ENCODE peak calls at places on chromosomes 4 and X, in nine cellular contexts. G is heart right ventricle; X is CD4-positive, alpha-beta memory T cell; A is left lung; T is aorta; U is CD8-positive, alpha-beta T cell; E is CD4-positive, CD25-positive, alpha-beta regulatory T cell; R is transverse colon; Q is pancreas. O is an unnamed sample.
A peak's percentile ranks its signal among the peaks of the same experiment; 100 is the strongest.

GRCh38 chrX:112654871-112655270 is 24.9 kb downstream of the LHFPL1 start:
- DNase-seq in R (no peak), T (no peak), Q (no peak), G (no peak), X (no peak), E (no peak), A (no peak), U (no peak), O (no peak)

GRCh38 chr4:151990201-151990600 is 229.4 kb upstream of the GATB start:
- DNase-seq in G (no peak), A (no peak), X (no peak), Q (no peak), R (no peak), U (no peak), T (no peak), E (no peak), O (no peak)

GRCh38 chrX:106177106-106177981 is 9.2 kb downstream of the PWWP3B start:
- DNase-seq in X (no peak), T (peak; percentile 45), Q (peak; percentile 53), U (no peak), G (peak; percentile 73), E (no peak), A (peak; percentile 28), R (no peak), O (no peak)

GRCh38 chr4:154562697-154563254 is at the start of gene FGB:
- DNase-seq in Q (no peak), G (no peak), R (no peak), E (no peak), T (no peak), U (no peak), X (no peak), A (no peak), O (no peak)

GRCh38 chrX:153576961-153577360 is 22.0 kb downstream of the CCNQ start:
- DNase-seq in U (no peak), Q (no peak), T (no peak), A (no peak), R (no peak), G (no peak), E (no peak), X (no peak), O (no peak)

GRCh38 chrX:119753639-119754257 is 4.6 kb upstream of the SOWAHD start:
- DNase-seq in U (no peak), X (peak; percentile 85), A (no peak), E (peak; percentile 81), G (no peak), Q (no peak), R (peak; percentile 32), T (no peak), O (peak; percentile 62)

GRCh38 chrX:108737754-108738153 is 1.4 kb upstream of the IRS4 start:
- DNase-seq in X (no peak), T (no peak), E (no peak), Q (no peak), R (no peak), A (no peak), G (no peak), U (no peak), O (no peak)

GRCh38 chrX:56314334-56314733 is 82.2 kb downstream of the KLF8 start:
- DNase-seq in E (no peak), R (no peak), U (no peak), G (no peak), T (no peak), A (no peak), Q (no peak), X (peak; percentile 12), O (no peak)

GRCh38 chr4:86976801-86977485 is 42.1 kb downstream of the AFF1 start:
- DNase-seq in T (no peak), A (no peak), U (no peak), G (no peak), R (no peak), X (no peak), E (no peak), Q (no peak), O (no peak)

GRCh38 chr4:9704551-9705332 is 76.7 kb upstream of the DRD5 start:
- DNase-seq in X (no peak), E (no peak), Q (no peak), R (peak; percentile 22), G (no peak), T (no peak), U (no peak), A (no peak), O (no peak)

GRCh38 chr4:101944649-101945048 is 154.1 kb downstream of the BANK1 start:
- DNase-seq in G (no peak), U (no peak), A (no peak), T (no peak), E (no peak), R (no peak), X (no peak), Q (no peak), O (no peak)

GRCh38 chrX:10011261-10011931 is 44.2 kb downstream of the CLDN34 start:
- DNase-seq in T (no peak), A (no peak), E (no peak), X (no peak), U (no peak), R (no peak), Q (no peak), G (no peak), O (no peak)

GRCh38 chr4:143616771-143617170 is 83.7 kb downstream of the FREM3 start:
- DNase-seq in R (no peak), A (no peak), G (no peak), Q (no peak), T (no peak), U (no peak), E (no peak), X (no peak), O (no peak)

GRCh38 chrX:21940356-21940829 is at the start of gene SMS:
- DNase-seq in X (peak; percentile 24), U (peak; percentile 21), Q (peak; percentile 70), R (peak; percentile 81), T (peak; percentile 86), E (peak; percentile 27), A (peak; percentile 92), G (peak; percentile 76), O (peak; percentile 55)

GRCh38 chr4:184409911-184410692 is 64.2 kb downstream of the IRF2 start:
- DNase-seq in E (no peak), T (no peak), U (peak; percentile 33), G (no peak), X (no peak), A (no peak), R (peak; percentile 42), Q (no peak), O (peak; percentile 59)

GRCh38 chr4:184409502-184409901 is 64.8 kb downstream of the IRF2 start:
- DNase-seq in A (no peak), T (no peak), R (no peak), U (no peak), G (no peak), X (no peak), Q (no peak), E (no peak), O (no peak)

GRCh38 chr4:184406915-184407314 is 67.4 kb downstream of the IRF2 start:
- DNase-seq in U (no peak), X (no peak), E (no peak), R (peak; percentile 62), A (no peak), G (no peak), Q (no peak), T (peak; percentile 69), O (no peak)

GRCh38 chr4:184408021-184408710 is 66.2 kb downstream of the IRF2 start:
- DNase-seq in R (no peak), G (no peak), Q (no peak), X (no peak), U (no peak), T (no peak), E (no peak), A (no peak), O (no peak)

DNA sequence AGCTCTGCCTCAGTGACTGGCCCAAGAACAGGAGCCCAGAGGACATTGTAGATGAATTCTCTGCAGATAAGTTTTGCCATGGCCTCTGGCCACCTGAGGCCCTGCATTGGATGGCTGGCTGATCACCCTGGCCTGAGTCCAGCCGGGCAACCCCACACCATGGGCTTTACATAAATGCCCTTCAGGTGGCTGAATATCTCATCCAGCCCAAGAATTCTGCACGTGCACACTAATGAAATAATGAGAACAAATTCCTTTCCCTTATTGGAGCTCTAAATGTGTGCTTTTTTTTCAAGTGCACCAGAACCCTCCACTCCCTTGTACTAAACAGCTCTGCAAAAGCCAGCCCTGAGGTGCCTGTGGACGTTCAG is 65.7 kb downstream of the IRF2 start:
- DNase-seq in T (no peak), R (no peak), X (no peak), A (no peak), G (no peak), Q (no peak), E (no peak), U (no peak), O (no peak)
- H3K4me1 ChIP-seq in T (no peaks in the 10 kb centered on the region), R (peaks cover 42% of the 10 kb centered on the region), X (peaks cover 40% of the 10 kb centered on the region), A (no peaks in the 10 kb centered on the region), G (peaks cover 46% of the 10 kb centered on the region), Q (no peaks in the 10 kb centered on the region), E (peaks cover 42% of the 10 kb centered on the region), U (peaks cover 18% of the 10 kb centered on the region), O (peaks cover 30% of the 10 kb centered on the region)

DNA sequence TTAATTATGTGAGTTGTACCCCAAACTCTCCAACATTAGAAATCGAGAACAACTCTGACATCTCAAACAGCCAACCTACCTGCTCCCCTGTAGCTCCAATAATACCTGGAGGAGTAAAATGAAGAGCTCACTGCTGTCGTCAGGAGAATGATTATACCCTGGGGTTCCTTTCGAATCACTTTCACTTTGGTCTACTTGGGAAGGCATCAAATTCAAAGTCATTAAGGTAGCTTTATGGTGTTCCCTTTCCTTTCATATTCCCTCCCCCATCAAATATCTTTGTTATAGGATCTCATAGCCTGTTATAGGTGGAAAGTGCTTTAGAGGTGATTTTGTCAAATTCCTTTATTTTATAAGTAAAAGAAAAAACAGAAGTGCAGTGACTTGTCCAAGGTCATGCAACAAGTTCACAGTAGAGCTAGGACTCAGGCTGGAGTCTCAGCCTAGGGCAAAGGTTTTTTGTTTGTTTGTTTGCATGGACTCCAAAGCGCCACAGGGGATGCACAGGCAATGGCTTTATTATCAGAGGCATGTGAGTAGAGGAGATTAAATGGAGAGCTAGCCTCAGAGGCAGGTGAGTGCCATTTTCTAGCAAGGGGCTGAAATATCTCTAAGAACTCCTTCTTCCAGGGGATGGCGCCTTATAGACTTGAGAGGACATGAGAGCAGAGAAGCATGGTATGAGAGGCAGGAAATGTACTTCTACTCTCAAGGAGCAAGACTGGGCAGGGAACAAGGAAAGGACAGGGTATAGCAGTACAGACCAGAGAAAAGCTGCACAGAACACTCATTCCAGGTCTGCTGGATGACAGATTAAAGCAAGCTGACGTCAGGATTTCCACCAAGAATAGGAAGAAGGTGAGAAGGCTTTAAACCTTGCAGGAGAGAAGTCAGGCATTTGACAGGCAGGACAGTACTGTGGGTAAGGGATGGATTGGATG is 262.1 kb upstream of the GPC4 start:
- DNase-seq in E (no peak), X (no peak), T (no peak), A (no peak), U (no peak), G (no peak), R (no peak), Q (no peak), O (no peak)
- H3K4me1 ChIP-seq in E (no peaks in the 10 kb centered on the region), X (no peaks in the 10 kb centered on the region), T (no peaks in the 10 kb centered on the region), A (peaks cover 4% of the 10 kb centered on the region), U (no peaks in the 10 kb centered on the region), G (no peaks in the 10 kb centered on the region), R (peaks cover 8% of the 10 kb centered on the region), Q (no peaks in the 10 kb centered on the region), O (no peaks in the 10 kb centered on the region)

GRCh38 chr4:184474261-184475095 is at the start of gene IRF2:
- DNase-seq in T (peak; percentile 99), U (peak; percentile 91), Q (peak; percentile 99), R (peak; percentile 98), G (peak; percentile 98), A (peak; percentile 98), X (peak; percentile 97), E (peak; percentile 96), O (peak; percentile 94)
- H3K4me1 ChIP-seq in T (no peaks in the 10 kb centered on the region), U (peaks cover 38% of the 10 kb centered on the region), Q (peaks cover 11% of the 10 kb centered on the region), R (peaks cover 53% of the 10 kb centered on the region), G (peaks cover 51% of the 10 kb centered on the region), A (peaks cover 21% of the 10 kb centered on the region), X (peaks cover 66% of the 10 kb centered on the region), E (peaks cover 55% of the 10 kb centered on the region), O (peaks cover 45% of the 10 kb centered on the region)

GRCh38 chr4:183303278-183303677 is 16.8 kb downstream of the CLDN22 start:
- DNase-seq in R (no peak), U (no peak), G (no peak), A (no peak), E (no peak), X (no peak), Q (no peak), T (no peak), O (no peak)
- H3K4me1 ChIP-seq in R (peaks cover 4% of the 10 kb centered on the region), U (no peaks in the 10 kb centered on the region), G (no peaks in the 10 kb centered on the region), A (no peaks in the 10 kb centered on the region), E (no peaks in the 10 kb centered on the region), X (no peaks in the 10 kb centered on the region), Q (no peaks in the 10 kb centered on the region), T (peaks cover 2% of the 10 kb centered on the region), O (no peaks in the 10 kb centered on the region)